ENCODE peak calls at places on chromosomes 6 and 20, in five cellular contexts. V is HCT116, P is K562, Y is H1, K is HepG2. E is an unnamed sample.
A peak's percentile ranks its signal among the peaks of the same experiment; 100 is the strongest.

GRCh38 chr6:4896401-4896800 is 107.4 kb downstream of the RPP40 start:
- DNase-seq in P (no peak), Y (no peak), V (no peak), K (no peak), E (no peak)

GRCh38 chr6:127459231-127459641 is at the start of gene KIAA0408:
- DNase-seq in P (peak; percentile 5), V (no peak), K (no peak), Y (no peak), E (no peak)

GRCh38 chr6:33017024-33017423 is 7.6 kb upstream of the HLA-DOA start:
- DNase-seq in Y (no peak), K (no peak), P (no peak), V (no peak), E (no peak)

GRCh38 chr6:105402090-105402980 is 547 bp downstream of the PREP start:
- DNase-seq in P (peak; percentile 52), Y (peak; percentile 78), K (peak; percentile 25), V (no peak), E (no peak)

GRCh38 chr6:3620389-3620788 is 131.1 kb downstream of the PXDC1 start:
- DNase-seq in V (no peak), Y (no peak), K (no peak), P (no peak), E (no peak)

GRCh38 chr6:50998905-50999304 is 180.2 kb downstream of the TFAP2B start:
- DNase-seq in V (no peak), P (no peak), Y (no peak), K (no peak), E (no peak)

GRCh38 chr6:63492476-63492875 is 79.8 kb upstream of the LOC128125822 start:
- DNase-seq in Y (no peak), V (no peak), K (no peak), P (no peak), E (no peak)

GRCh38 chr6:34657307-34657978 is 39.1 kb downstream of the ILRUN start:
- DNase-seq in P (peak; percentile 78), K (peak; percentile 98), V (no peak), Y (no peak), E (no peak)

GRCh38 chr6:167925011-167925410 is 72.5 kb upstream of the KIF25 start:
- DNase-seq in K (no peak), P (no peak), V (no peak), Y (no peak), E (no peak)

GRCh38 chr6:166109608-166110007 is 58.0 kb downstream of the TBXT start:
- DNase-seq in V (no peak), P (no peak), Y (no peak), K (no peak), E (peak; percentile 8)

GRCh38 chr6:134676307-134677281 is 273.3 kb downstream of the ALDH8A1 start:
- DNase-seq in P (no peak), K (no peak), V (no peak), Y (no peak), E (no peak)

GRCh38 chr6:142612956-142613355 is 311.1 kb downstream of the ADGRG6 start:
- DNase-seq in K (no peak), V (no peak), Y (no peak), P (no peak), E (no peak)

GRCh38 chr6:15308445-15309213 is 62.8 kb downstream of the JARID2 start:
- DNase-seq in K (no peak), Y (peak; percentile 27), P (no peak), V (no peak), E (no peak)

GRCh38 chr6:140980265-140980887 is 1152.3 kb upstream of the GJE1 start:
- DNase-seq in Y (no peak), V (no peak), P (no peak), K (no peak), E (no peak)

GRCh38 chr6:82484001-82484400 is 120.4 kb downstream of the TPBG start:
- DNase-seq in V (no peak), K (no peak), P (no peak), Y (no peak), E (no peak)

GRCh38 chr6:111471533-111471932 is 11.5 kb downstream of the REV3L start:
- DNase-seq in Y (no peak), P (no peak), K (no peak), V (no peak), E (no peak)

GRCh38 chr6:135935951-135936601 is 84.6 kb downstream of the PDE7B start:
- DNase-seq in Y (no peak), K (no peak), V (no peak), P (no peak), E (no peak)

GRCh38 chr6:135937126-135937525 is 85.6 kb downstream of the PDE7B start:
- DNase-seq in Y (no peak), V (no peak), P (no peak), K (no peak), E (no peak)

GRCh38 chr6:135936606-135937005 is 85.1 kb downstream of the PDE7B start:
- DNase-seq in K (no peak), P (no peak), V (no peak), Y (no peak), E (no peak)

DNA sequence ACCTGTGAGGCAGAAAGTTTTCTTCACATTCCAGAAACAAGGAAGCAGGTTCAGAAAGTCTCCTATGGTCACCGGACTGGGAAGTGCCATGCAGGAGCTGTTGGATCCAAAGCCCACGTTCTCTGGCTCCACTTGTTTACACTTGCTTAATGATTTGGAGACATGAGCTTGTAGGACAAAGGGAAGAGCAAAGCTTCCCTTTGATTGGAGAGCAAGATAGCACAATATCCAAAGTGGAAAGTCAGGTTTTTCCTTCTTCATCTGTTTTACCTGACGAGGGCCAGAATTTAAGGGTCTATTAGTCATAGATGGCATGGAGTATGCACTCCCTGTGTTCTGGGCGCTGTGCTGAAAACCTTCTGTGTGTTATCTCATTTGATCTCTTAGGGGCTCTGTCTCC is 81.2 kb downstream of the PDE7B start:
- DNase-seq in Y (no peak), P (no peak), K (no peak), V (no peak), E (no peak)
- TF ChIP-seq SP1 in Y (no peak), P (no peak), K (no peak), V (no peak), E (no peak)

DNA sequence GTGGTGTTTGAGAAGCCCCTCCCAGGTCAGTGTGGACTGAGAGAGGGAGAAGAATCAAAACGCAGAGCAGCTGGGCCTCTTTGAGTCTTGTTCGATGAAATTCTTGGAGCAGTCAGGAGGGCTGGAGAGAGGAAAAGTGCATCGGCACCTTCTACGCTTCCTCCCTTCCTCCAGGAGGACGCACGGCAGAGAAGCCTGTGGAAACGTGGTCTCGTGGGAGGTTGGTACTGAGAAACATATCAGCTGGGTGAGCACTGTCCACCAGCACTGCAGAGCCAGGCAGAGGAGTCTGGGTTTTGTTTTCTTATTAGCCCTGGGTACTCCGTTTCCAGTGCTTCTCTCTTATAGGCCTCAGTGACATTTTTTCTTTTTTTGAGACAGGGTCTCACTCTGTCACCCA is 52.7 kb downstream of the TXLNB start:
- DNase-seq in Y (no peak), K (no peak), V (no peak), P (no peak), E (no peak)
- TF ChIP-seq CEBPB in Y (no peak), K (no peak), V (no peak), P (no peak), E (no peak)

DNA sequence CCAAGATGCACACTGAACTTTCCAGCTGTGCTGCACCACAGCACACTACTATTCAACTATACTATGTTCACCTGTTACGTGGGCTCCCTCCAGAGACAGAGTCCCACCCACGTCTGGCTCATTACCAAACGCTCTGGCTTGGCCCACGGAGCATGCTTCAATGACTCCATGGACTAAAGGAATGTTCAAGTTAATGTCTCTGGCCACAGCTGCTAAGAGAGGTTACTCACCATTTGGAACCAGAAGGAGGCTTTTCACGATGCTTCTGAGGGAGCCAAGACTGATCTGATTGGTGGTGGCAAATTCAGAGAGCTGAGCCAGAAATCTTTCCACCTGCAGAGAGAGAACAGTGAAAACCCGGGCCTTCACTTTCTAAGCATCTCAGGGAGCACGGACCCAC is 15.6 kb downstream of the COMMD7 start:
- DNase-seq in V (no peak), K (no peak), P (no peak), Y (no peak), E (no peak)
- TF ChIP-seq SP1 in V (no peak), K (no peak), P (no peak), Y (no peak), E (no peak)

GRCh38 chr6:113493991-113494390 is 363.2 kb upstream of the MARCKS start:
- DNase-seq in K (no peak), V (no peak), Y (no peak), P (no peak), E (no peak)

GRCh38 chr6:113490356-113490755 is 366.8 kb upstream of the MARCKS start:
- DNase-seq in V (no peak), K (peak; percentile 3), P (no peak), Y (no peak), E (no peak)

GRCh38 chr6:113495521-113495920 is 361.6 kb upstream of the MARCKS start:
- DNase-seq in K (no peak), Y (no peak), P (no peak), V (no peak), E (no peak)

GRCh38 chr6:113500221-113500620 is 356.9 kb upstream of the MARCKS start:
- DNase-seq in K (no peak), Y (no peak), V (no peak), P (no peak), E (no peak)

GRCh38 chr6:113496157-113496556 is 361.0 kb upstream of the MARCKS start:
- DNase-seq in P (no peak), K (no peak), V (no peak), Y (no peak), E (no peak)
- TF ChIP-seq CEBPB in P (no peak), K (no peak), V (no peak), Y (no peak), E (no peak)

DNA sequence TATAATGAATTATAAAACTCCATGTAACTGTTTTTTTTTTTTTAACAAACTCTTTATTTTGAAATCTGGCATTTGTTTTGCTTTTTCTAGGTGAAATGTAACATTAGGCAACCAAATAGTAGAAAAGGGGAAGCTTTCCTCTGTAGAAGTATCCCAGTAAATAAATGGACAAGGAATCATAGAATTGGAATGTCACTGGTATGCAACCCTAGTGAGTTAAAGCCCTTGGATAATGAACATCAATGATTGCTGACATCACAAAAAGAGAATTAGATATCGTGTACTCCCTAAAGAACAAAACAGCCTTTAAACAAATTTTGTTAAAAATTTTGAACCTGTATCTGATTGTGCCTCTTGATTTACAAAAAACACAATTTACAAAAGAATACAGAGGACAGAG is 93.9 kb upstream of the OGFRL1 start:
- DNase-seq in K (no peak), V (no peak), P (no peak), Y (no peak), E (no peak)
- TF ChIP-seq SP1 in K (no peak), V (no peak), P (no peak), Y (no peak), E (no peak)